ENCODE peak calls at places on chromosomes 12 and 14, in five cellular contexts. F is K562, O is gastrocnemius medialis, J is upper lobe of right lung, I is ovary. U is an unnamed sample. For H3K4me1 and H3K9me3, the result is how much of the 10 kb centered on the place peaks cover.

GRCh38 chr12:37565112-37565511 is 751.5 kb upstream of the ALG10B start:
- DNase-seq in F (no peak), J (no peak), O (no peak), I (no peak), U (no peak)

GRCh38 chr12:51156366-51156765 is 16.6 kb downstream of the TFCP2 start:
- DNase-seq in F (no peak), O (no peak), J (no peak), I (no peak), U (no peak)

GRCh38 chr14:79661762-79662161 is 549.5 kb downstream of the DIO2 start:
- DNase-seq in O (no peak), F (no peak), J (no peak), I (no peak), U (no peak)

GRCh38 chr12:80411787-80412186 is 32.2 kb upstream of the PTPRQ start:
- DNase-seq in F (no peak), J (no peak), O (no peak), I (no peak), U (no peak)

GRCh38 chr14:64855732-64856527 is 23.8 kb downstream of the SPTB start:
- DNase-seq in F (no peak), O (peak), I (no peak), J (no peak), U (no peak)

GRCh38 chr12:116616536-116617248 is 57.5 kb downstream of the MAP1LC3B2 start:
- DNase-seq in I (no peak), J (no peak), O (no peak), F (no peak), U (no peak)

GRCh38 chr14:64685364-64686130 is 18.7 kb upstream of the PLEKHG3 start:
- DNase-seq in F (no peak), J (no peak), I (no peak), O (no peak), U (no peak)

GRCh38 chr14:84826349-84826748 is 703.6 kb upstream of the FLRT2 start:
- DNase-seq in F (no peak), I (no peak), J (no peak), O (no peak), U (no peak)

GRCh38 chr12:93198086-93198485 is 179.6 kb upstream of the NUDT4 start:
- DNase-seq in O (peak), J (no peak), F (no peak), I (peak), U (no peak)

GRCh38 chr14:23865502-23865901 is 88.1 kb upstream of the DHRS4 start:
- DNase-seq in O (no peak), J (no peak), I (no peak), F (no peak), U (no peak)

GRCh38 chr14:62126885-62127478 is 364.8 kb downstream of the SNAPC1 start:
- DNase-seq in O (no peak), F (peak), I (no peak), J (no peak), U (peak)

GRCh38 chr12:120658286-120659150 is 18.1 kb downstream of the CABP1 start:
- DNase-seq in F (no peak), J (no peak), O (no peak), I (no peak), U (no peak)

GRCh38 chr12:120654656-120655055 is 14.2 kb downstream of the CABP1 start:
- DNase-seq in J (no peak), I (no peak), F (no peak), O (no peak), U (no peak)

GRCh38 chr12:120659151-120659525 is 18.7 kb downstream of the CABP1 start:
- DNase-seq in O (no peak), J (no peak), I (no peak), F (no peak), U (no peak)

GRCh38 chr12:120653611-120654010 is 13.2 kb downstream of the CABP1 start:
- DNase-seq in J (no peak), I (no peak), O (no peak), F (no peak), U (no peak)

DNA sequence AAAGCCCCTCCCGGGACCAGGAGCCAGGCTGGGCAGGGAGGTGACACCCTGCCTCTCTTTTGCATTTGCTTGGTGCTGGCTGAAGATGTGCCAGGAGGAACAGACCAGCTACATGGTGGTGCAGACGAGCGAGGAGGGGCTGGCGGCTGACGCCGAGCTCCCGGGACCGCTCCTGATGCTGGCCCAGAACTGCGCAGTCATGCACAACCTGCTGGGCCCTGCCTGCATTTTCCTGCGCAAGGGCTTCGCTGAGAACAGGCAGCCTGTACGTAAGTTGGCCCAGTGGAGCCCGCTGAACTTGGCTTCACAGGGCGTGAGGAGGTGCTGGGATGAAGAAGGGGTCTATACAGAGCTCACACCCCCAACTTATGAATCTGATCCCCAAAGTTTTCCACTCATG is 15.6 kb downstream of the CABP1 start:
- DNase-seq in O (no peak), I (no peak), F (peak), J (no peak), U (no peak)
- H3K4me1 ChIP-seq in O (under half), I (under half), F (under half), J (under half), U (under half)

GRCh38 chr14:75418779-75419768 is 8.7 kb upstream of the JDP2 start:
- DNase-seq in J (peak), I (no peak), F (peak), O (no peak), U (peak)
- H3K4me3 ChIP-seq in J (no peak), I (no peak), F (peak), O (no peak), U (no peak)

GRCh38 chr12:64992641-64993040 is 128.5 kb downstream of the WIF1 start:
- DNase-seq in J (no peak), F (no peak), O (no peak), I (no peak), U (no peak)
- H3K9me3 ChIP-seq in J (under half), F (under half), O (under half), I (under half), U (under half)

GRCh38 chr12:12718382-12718761 is 1.2 kb downstream of the CDKN1B start:
- DNase-seq in F (no peak), J (no peak), I (no peak), O (no peak), U (no peak)

GRCh38 chr12:12719496-12719895 is 2.3 kb downstream of the CDKN1B start:
- DNase-seq in J (no peak), O (no peak), F (no peak), I (no peak), U (no peak)

GRCh38 chr12:12720052-12720451 is 2.9 kb downstream of the CDKN1B start:
- DNase-seq in F (no peak), O (no peak), J (no peak), I (no peak), U (no peak)

GRCh38 chr12:12717586-12718381 is 616 bp downstream of the CDKN1B start:
- DNase-seq in I (peak), O (no peak), J (peak), F (peak), U (peak)

GRCh38 chr12:12718853-12719252 is 1.7 kb downstream of the CDKN1B start:
- DNase-seq in F (no peak), J (no peak), I (no peak), O (no peak), U (peak)
- H3K4me1 ChIP-seq in F (under half), J (under half), I (under half), O (half or more), U (under half)

U was measured in BE2C.